ENCODE peak calls at places on chromosomes 11 and 22, in ten cellular contexts. B, S, G, I, U, V, F, J, M and D are unnamed samples.

GRCh38 chr22:20058989-20059770 is 20.9 kb upstream of the DGCR8 start:
- DNase-seq in B (no peak), S (peak; percentile 86), G (no peak), I (no peak), U (no peak), V (no peak), F (no peak), J (no peak), M (no peak), D (no peak)

GRCh38 chr11:109423114-109423859 is 1.3 kb downstream of the C11orf87 start:
- DNase-seq in B (no peak), S (no peak), G (no peak), I (no peak), U (peak; percentile 2), V (no peak), F (no peak), J (no peak), M (no peak), D (no peak)

GRCh38 chr11:64100345-64100744 is 64.6 kb downstream of the FLRT1 start:
- DNase-seq in B (no peak), S (peak; percentile 65), G (no peak), I (no peak), U (no peak), V (no peak), F (no peak), J (no peak), M (no peak), D (no peak)

GRCh38 chr11:112961751-112962747 is 829 bp downstream of the NCAM1 start:
- DNase-seq in B (no peak), S (no peak), G (no peak), I (no peak), U (no peak), V (peak; percentile 77), F (no peak), J (no peak), M (no peak), D (no peak)

GRCh38 chr11:35260342-35260985 is 121.5 kb downstream of the CD44 start:
- DNase-seq in B (no peak), S (no peak), G (no peak), I (no peak), U (no peak), V (no peak), F (no peak), J (no peak), M (no peak), D (no peak)

GRCh38 chr11:101840720-101841119 is 74.1 kb upstream of the CEP126 start:
- DNase-seq in B (no peak), S (no peak), G (no peak), I (no peak), U (no peak), V (no peak), F (no peak), J (no peak), M (no peak), D (no peak)

GRCh38 chr11:119158467-119158866 is 9.6 kb downstream of the ABCG4 start:
- DNase-seq in B (no peak), S (no peak), G (no peak), I (no peak), U (no peak), V (no peak), F (no peak), J (no peak), M (no peak), D (no peak)

GRCh38 chr11:61959026-61959608 is 8.3 kb downstream of the FTH1 start:
- DNase-seq in B (no peak), S (peak; percentile 25), G (no peak), I (no peak), U (no peak), V (peak; percentile 35), F (no peak), J (no peak), M (no peak), D (peak; percentile 65)

GRCh38 chr11:107563702-107564101 is 1.8 kb downstream of the ALKBH8 start:
- DNase-seq in B (peak; percentile 72), S (peak; percentile 45), G (no peak), I (no peak), U (no peak), V (no peak), F (no peak), J (no peak), M (peak; percentile 29), D (no peak)

GRCh38 chr11:66641834-66642233 is 3.3 kb downstream of the RBM4 start:
- DNase-seq in B (no peak), S (no peak), G (no peak), I (no peak), U (no peak), V (no peak), F (no peak), J (no peak), M (no peak), D (no peak)

GRCh38 chr11:10282121-10282520 is 11.9 kb downstream of the SBF2 start:
- DNase-seq in B (no peak), S (no peak), G (no peak), I (no peak), U (no peak), V (no peak), F (no peak), J (no peak), M (peak; percentile 52), D (no peak)

GRCh38 chr11:65041206-65042035 is at the start of gene SAC3D1:
- DNase-seq in B (peak; percentile 19), S (peak; percentile 72), G (peak; percentile 67), I (no peak), U (no peak), V (no peak), F (no peak), J (no peak), M (no peak), D (no peak)

GRCh38 chr11:19237813-19238212 is 2.9 kb downstream of the E2F8 start:
- DNase-seq in B (no peak), S (no peak), G (peak; percentile 66), I (no peak), U (no peak), V (no peak), F (peak; percentile 62), J (no peak), M (peak; percentile 66), D (no peak)

GRCh38 chr11:33062137-33062536 is 22.8 kb downstream of the TCP11L1 start:
- DNase-seq in B (no peak), S (no peak), G (no peak), I (no peak), U (no peak), V (no peak), F (no peak), J (no peak), M (no peak), D (no peak)

DNA sequence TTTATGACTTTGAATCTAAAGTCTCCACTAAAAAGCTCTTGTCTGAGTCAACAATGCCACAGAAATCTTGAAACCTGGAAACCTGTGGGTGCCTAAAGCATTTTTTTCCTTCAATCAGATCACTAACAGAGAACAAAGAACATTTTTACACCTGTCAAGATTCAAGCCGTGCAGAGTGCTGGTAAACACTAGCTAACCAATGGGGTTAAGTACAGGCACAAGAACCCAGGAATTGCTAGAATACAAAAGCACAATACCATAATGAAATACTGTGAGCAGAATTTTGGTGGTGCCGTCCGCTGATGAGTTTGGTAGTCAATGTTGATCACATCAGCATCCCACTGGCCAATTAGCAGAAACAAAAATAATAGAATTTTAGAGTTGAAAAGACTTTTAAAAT is 380.3 kb upstream of the PITPNB start:
- DNase-seq in B (no peak), S (no peak), G (no peak), I (no peak), U (no peak), V (no peak), F (no peak), J (no peak), M (no peak), D (no peak)
- TF ChIP-seq POLR2AphosphoS5 in B (no peak), S (no peak), G (no peak), I (no peak), U (no peak), V (no peak), F (no peak), J (no peak), M (no peak), D (no peak)

GRCh38 chr22:25898707-25899365 is 156.8 kb downstream of the MYO18B start:
- DNase-seq in B (peak; percentile 8), S (peak; percentile 10), G (no peak), I (no peak), U (peak; percentile 17), V (no peak), F (no peak), J (no peak), M (peak; percentile 9), D (peak; percentile 25)

GRCh38 chr22:25895678-25896077 is 153.7 kb downstream of the MYO18B start:
- DNase-seq in B (no peak), S (no peak), G (no peak), I (no peak), U (no peak), V (no peak), F (no peak), J (no peak), M (no peak), D (no peak)

GRCh38 chr22:25896592-25896991 is 154.6 kb downstream of the MYO18B start:
- DNase-seq in B (no peak), S (no peak), G (no peak), I (no peak), U (no peak), V (no peak), F (no peak), J (no peak), M (no peak), D (no peak)

GRCh38 chr22:25892678-25893077 is 150.7 kb downstream of the MYO18B start:
- DNase-seq in B (no peak), S (no peak), G (no peak), I (no peak), U (no peak), V (no peak), F (no peak), J (no peak), M (no peak), D (peak; percentile 22)

GRCh38 chr22:25896098-25896497 is 154.1 kb downstream of the MYO18B start:
- DNase-seq in B (no peak), S (no peak), G (no peak), I (no peak), U (no peak), V (no peak), F (no peak), J (no peak), M (peak; percentile 9), D (no peak)
- H3K4me1 ChIP-seq in B (no peaks in the 10 kb centered on the region), S (no peaks in the 10 kb centered on the region), G (no peaks in the 10 kb centered on the region), I (no peaks in the 10 kb centered on the region), U (no peaks in the 10 kb centered on the region), V (no peaks in the 10 kb centered on the region), F (no peaks in the 10 kb centered on the region), J (no peaks in the 10 kb centered on the region), M (no peaks in the 10 kb centered on the region), D (no peaks in the 10 kb centered on the region)

GRCh38 chr22:48844096-48844675 is 983.5 kb downstream of the BRD1 start:
- DNase-seq in B (no peak), S (no peak), G (no peak), I (peak; percentile 38), U (no peak), V (no peak), F (no peak), J (no peak), M (no peak), D (no peak)
- H3K9me3 ChIP-seq in B (no peaks in the 10 kb centered on the region), S (no peaks in the 10 kb centered on the region), G (no peaks in the 10 kb centered on the region), I (no peaks in the 10 kb centered on the region), U (no peaks in the 10 kb centered on the region), V (no peaks in the 10 kb centered on the region), F (no peaks in the 10 kb centered on the region), J (no peaks in the 10 kb centered on the region), M (no peaks in the 10 kb centered on the region), D (no peaks in the 10 kb centered on the region)

DNA sequence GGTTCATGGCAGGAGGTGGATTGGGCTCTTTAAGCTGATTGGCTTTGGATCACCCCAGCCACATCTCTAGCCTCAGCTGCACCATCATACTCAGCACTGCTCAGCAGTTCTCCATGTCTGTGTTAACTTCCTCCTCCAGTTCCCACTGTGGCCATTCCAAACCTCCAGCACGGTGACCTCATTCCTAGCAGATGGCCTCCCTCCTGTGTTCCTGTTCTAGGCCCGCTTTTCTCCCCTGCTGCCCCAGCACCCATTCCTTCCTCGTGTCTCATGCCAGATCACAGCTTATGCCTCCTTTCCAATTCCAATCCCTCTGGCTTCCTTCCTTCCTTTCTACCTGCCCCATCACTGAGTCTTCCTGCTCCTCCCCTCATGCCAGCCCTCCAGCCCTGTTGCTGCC is 96.1 kb downstream of the MICAL2 start:
- DNase-seq in B (no peak), S (no peak), G (no peak), I (no peak), U (no peak), V (no peak), F (no peak), J (no peak), M (no peak), D (no peak)
- TF ChIP-seq POLR2AphosphoS5 in B (no peak), S (no peak), G (no peak), I (no peak), U (no peak), V (no peak), F (no peak), J (no peak), M (no peak), D (no peak)